ENCODE peak calls at places on chromosomes 12 and 14, in eight cellular contexts. One of them, this sample, is unnamed.
A peak's percentile ranks its signal among the peaks of the same experiment; 100 is the strongest.

GRCh38 chr14:91749857-91750256 is 18.0 kb upstream of the CATSPERB start:
- DNase-seq in activated effector memory CD4-positive, alpha-beta T cell treated with anti-CD3 and anti-CD28 coated beads, Interleukin-2, amount 50 U/mL, for 16 hours: no peak
- DNase-seq in CD4-positive, alpha-beta memory T cell: no peak
- DNase-seq in amniotic stem cell: no peak
- DNase-seq in GF-D8: no peak
- DNase-seq in DMS79 treated with DMSO at 0.1 percent for 48 hours: no peak
- DNase-seq in A172: no peak
- DNase-seq in lung microvascular endothelial cell: no peak
- DNase-seq in this sample: no peak

GRCh38 chr14:100612879-100613455 is 25.8 kb upstream of the BEGAIN start:
- DNase-seq in activated effector memory CD4-positive, alpha-beta T cell treated with anti-CD3 and anti-CD28 coated beads, Interleukin-2, amount 50 U/mL, for 16 hours: peak; percentile 34
- DNase-seq in CD4-positive, alpha-beta memory T cell: no peak
- DNase-seq in amniotic stem cell: no peak
- DNase-seq in GF-D8: no peak
- DNase-seq in DMS79 treated with DMSO at 0.1 percent for 48 hours: no peak
- DNase-seq in A172: no peak
- DNase-seq in lung microvascular endothelial cell: no peak
- DNase-seq in this sample: no peak

GRCh38 chr12:29242921-29243431 is 93.9 kb downstream of the FAR2 start:
- DNase-seq in activated effector memory CD4-positive, alpha-beta T cell treated with anti-CD3 and anti-CD28 coated beads, Interleukin-2, amount 50 U/mL, for 16 hours: no peak
- DNase-seq in CD4-positive, alpha-beta memory T cell: no peak
- DNase-seq in amniotic stem cell: no peak
- DNase-seq in GF-D8: peak; percentile 98
- DNase-seq in DMS79 treated with DMSO at 0.1 percent for 48 hours: no peak
- DNase-seq in A172: peak; percentile 20
- DNase-seq in lung microvascular endothelial cell: peak; percentile 98
- DNase-seq in this sample: no peak

GRCh38 chr14:34237098-34237497 is 224.9 kb downstream of the SPTSSA start:
- DNase-seq in activated effector memory CD4-positive, alpha-beta T cell treated with anti-CD3 and anti-CD28 coated beads, Interleukin-2, amount 50 U/mL, for 16 hours: no peak
- DNase-seq in CD4-positive, alpha-beta memory T cell: no peak
- DNase-seq in amniotic stem cell: no peak
- DNase-seq in GF-D8: no peak
- DNase-seq in DMS79 treated with DMSO at 0.1 percent for 48 hours: no peak
- DNase-seq in A172: peak; percentile 25
- DNase-seq in lung microvascular endothelial cell: no peak
- DNase-seq in this sample: no peak

GRCh38 chr14:57657487-57657886 is 163.8 kb upstream of the CCDC198 start:
- DNase-seq in activated effector memory CD4-positive, alpha-beta T cell treated with anti-CD3 and anti-CD28 coated beads, Interleukin-2, amount 50 U/mL, for 16 hours: no peak
- DNase-seq in CD4-positive, alpha-beta memory T cell: no peak
- DNase-seq in amniotic stem cell: no peak
- DNase-seq in GF-D8: no peak
- DNase-seq in DMS79 treated with DMSO at 0.1 percent for 48 hours: no peak
- DNase-seq in A172: no peak
- DNase-seq in lung microvascular endothelial cell: no peak
- DNase-seq in this sample: no peak

GRCh38 chr14:21240417-21240816 is 28.8 kb downstream of the HNRNPC start:
- DNase-seq in activated effector memory CD4-positive, alpha-beta T cell treated with anti-CD3 and anti-CD28 coated beads, Interleukin-2, amount 50 U/mL, for 16 hours: no peak
- DNase-seq in CD4-positive, alpha-beta memory T cell: no peak
- DNase-seq in amniotic stem cell: no peak
- DNase-seq in GF-D8: no peak
- DNase-seq in DMS79 treated with DMSO at 0.1 percent for 48 hours: no peak
- DNase-seq in A172: no peak
- DNase-seq in lung microvascular endothelial cell: no peak
- DNase-seq in this sample: no peak

GRCh38 chr14:52067873-52068740 is 752 bp downstream of the NID2 start:
- DNase-seq in activated effector memory CD4-positive, alpha-beta T cell treated with anti-CD3 and anti-CD28 coated beads, Interleukin-2, amount 50 U/mL, for 16 hours: peak; percentile 63
- DNase-seq in CD4-positive, alpha-beta memory T cell: no peak
- DNase-seq in amniotic stem cell: no peak
- DNase-seq in GF-D8: no peak
- DNase-seq in DMS79 treated with DMSO at 0.1 percent for 48 hours: peak; percentile 79
- DNase-seq in A172: no peak
- DNase-seq in lung microvascular endothelial cell: peak; percentile 20
- DNase-seq in this sample: no peak

GRCh38 chr12:121812320-121812871 is 8.6 kb downstream of the SETD1B start:
- DNase-seq in activated effector memory CD4-positive, alpha-beta T cell treated with anti-CD3 and anti-CD28 coated beads, Interleukin-2, amount 50 U/mL, for 16 hours: peak; percentile 81
- DNase-seq in CD4-positive, alpha-beta memory T cell: peak; percentile 46
- DNase-seq in amniotic stem cell: no peak
- DNase-seq in GF-D8: no peak
- DNase-seq in DMS79 treated with DMSO at 0.1 percent for 48 hours: no peak
- DNase-seq in A172: peak; percentile 53
- DNase-seq in lung microvascular endothelial cell: peak; percentile 81
- DNase-seq in this sample: no peak

GRCh38 chr12:99553461-99553860 is 94.1 kb upstream of the GARIN6 start:
- DNase-seq in activated effector memory CD4-positive, alpha-beta T cell treated with anti-CD3 and anti-CD28 coated beads, Interleukin-2, amount 50 U/mL, for 16 hours: no peak
- DNase-seq in CD4-positive, alpha-beta memory T cell: no peak
- DNase-seq in amniotic stem cell: no peak
- DNase-seq in GF-D8: no peak
- DNase-seq in DMS79 treated with DMSO at 0.1 percent for 48 hours: no peak
- DNase-seq in A172: no peak
- DNase-seq in lung microvascular endothelial cell: no peak
- DNase-seq in this sample: no peak

GRCh38 chr14:99503848-99504453 is 22.7 kb downstream of the CCNK start:
- DNase-seq in activated effector memory CD4-positive, alpha-beta T cell treated with anti-CD3 and anti-CD28 coated beads, Interleukin-2, amount 50 U/mL, for 16 hours: no peak
- DNase-seq in CD4-positive, alpha-beta memory T cell: no peak
- DNase-seq in amniotic stem cell: no peak
- DNase-seq in GF-D8: no peak
- DNase-seq in DMS79 treated with DMSO at 0.1 percent for 48 hours: no peak
- DNase-seq in A172: no peak
- DNase-seq in lung microvascular endothelial cell: no peak
- DNase-seq in this sample: no peak

GRCh38 chr14:69868363-69868963 is 10.8 kb upstream of the SMOC1 start:
- DNase-seq in activated effector memory CD4-positive, alpha-beta T cell treated with anti-CD3 and anti-CD28 coated beads, Interleukin-2, amount 50 U/mL, for 16 hours: no peak
- DNase-seq in CD4-positive, alpha-beta memory T cell: no peak
- DNase-seq in amniotic stem cell: no peak
- DNase-seq in GF-D8: no peak
- DNase-seq in DMS79 treated with DMSO at 0.1 percent for 48 hours: no peak
- DNase-seq in A172: no peak
- DNase-seq in lung microvascular endothelial cell: no peak
- DNase-seq in this sample: no peak

GRCh38 chr12:3018284-3019004 is 58.7 kb upstream of the TSPAN9 start:
- DNase-seq in activated effector memory CD4-positive, alpha-beta T cell treated with anti-CD3 and anti-CD28 coated beads, Interleukin-2, amount 50 U/mL, for 16 hours: no peak
- DNase-seq in CD4-positive, alpha-beta memory T cell: no peak
- DNase-seq in amniotic stem cell: no peak
- DNase-seq in GF-D8: no peak
- DNase-seq in DMS79 treated with DMSO at 0.1 percent for 48 hours: no peak
- DNase-seq in A172: no peak
- DNase-seq in lung microvascular endothelial cell: no peak
- DNase-seq in this sample: no peak

GRCh38 chr12:54019924-54020586 is 8.2 kb upstream of the HOXC6 start:
- DNase-seq in activated effector memory CD4-positive, alpha-beta T cell treated with anti-CD3 and anti-CD28 coated beads, Interleukin-2, amount 50 U/mL, for 16 hours: no peak
- DNase-seq in CD4-positive, alpha-beta memory T cell: no peak
- DNase-seq in amniotic stem cell: no peak
- DNase-seq in GF-D8: no peak
- DNase-seq in DMS79 treated with DMSO at 0.1 percent for 48 hours: no peak
- DNase-seq in A172: no peak
- DNase-seq in lung microvascular endothelial cell: no peak
- DNase-seq in this sample: no peak

GRCh38 chr14:64979336-64980074 is 7.2 kb upstream of the FNTB start:
- DNase-seq in activated effector memory CD4-positive, alpha-beta T cell treated with anti-CD3 and anti-CD28 coated beads, Interleukin-2, amount 50 U/mL, for 16 hours: no peak
- DNase-seq in CD4-positive, alpha-beta memory T cell: no peak
- DNase-seq in amniotic stem cell: no peak
- DNase-seq in GF-D8: no peak
- DNase-seq in DMS79 treated with DMSO at 0.1 percent for 48 hours: peak; percentile 64
- DNase-seq in A172: peak; percentile 21
- DNase-seq in lung microvascular endothelial cell: no peak
- DNase-seq in this sample: no peak

GRCh38 chr12:130342842-130343241 is 5.2 kb downstream of the PIWIL1 start:
- DNase-seq in activated effector memory CD4-positive, alpha-beta T cell treated with anti-CD3 and anti-CD28 coated beads, Interleukin-2, amount 50 U/mL, for 16 hours: no peak
- DNase-seq in CD4-positive, alpha-beta memory T cell: no peak
- DNase-seq in amniotic stem cell: no peak
- DNase-seq in GF-D8: no peak
- DNase-seq in DMS79 treated with DMSO at 0.1 percent for 48 hours: no peak
- DNase-seq in A172: no peak
- DNase-seq in lung microvascular endothelial cell: no peak
- DNase-seq in this sample: no peak

GRCh38 chr14:57761800-57762199 is 104.1 kb downstream of the SLC35F4 start:
- DNase-seq in activated effector memory CD4-positive, alpha-beta T cell treated with anti-CD3 and anti-CD28 coated beads, Interleukin-2, amount 50 U/mL, for 16 hours: no peak
- DNase-seq in CD4-positive, alpha-beta memory T cell: no peak
- DNase-seq in amniotic stem cell: no peak
- DNase-seq in GF-D8: no peak
- DNase-seq in DMS79 treated with DMSO at 0.1 percent for 48 hours: no peak
- DNase-seq in A172: no peak
- DNase-seq in lung microvascular endothelial cell: no peak
- DNase-seq in this sample: no peak

This sample was measured in central memory CD4-positive, alpha-beta T cell.